ENCODE peak calls at places on chromosomes 6 and 20, in six cellular contexts. Z is iris pigment epithelial cell, X is foreskin melanocyte, R is mesenchymal stem cell, S is stromal cell of bone marrow, N is fibroblast of the aortic adventitia. Y is an unnamed sample.

GRCh38 chr6:131765081-131765852 is 42.6 kb upstream of the ENPP1 start:
- DNase-seq in S (peak; percentile 45), R (peak; percentile 78), Z (peak; percentile 71), N (peak; percentile 55), X (peak; percentile 46), Y (peak; percentile 81)

GRCh38 chr20:51220293-51220706 is 197.4 kb upstream of the KCNG1 start:
- DNase-seq in N (peak; percentile 10), R (no peak), Z (no peak), S (no peak), X (no peak), Y (peak; percentile 26)

GRCh38 chr20:62922451-62922921 is 3.8 kb downstream of the DIDO1 start:
- DNase-seq in R (no peak), Z (no peak), N (no peak), X (no peak), S (no peak), Y (no peak)

GRCh38 chr6:159716247-159717086 is 10.8 kb upstream of the WTAP start:
- DNase-seq in Z (peak; percentile 98), X (peak; percentile 46), N (peak; percentile 99), R (peak; percentile 97), S (peak; percentile 99), Y (peak; percentile 93)

GRCh38 chr20:44542902-44543301 is 21.0 kb upstream of the SERINC3 start:
- DNase-seq in N (no peak), R (no peak), S (no peak), Z (no peak), X (no peak), Y (no peak)

GRCh38 chr6:110039996-110040383 is 61.9 kb downstream of the GPR6 start:
- DNase-seq in R (peak; percentile 19), X (no peak), S (no peak), Z (peak; percentile 22), N (peak; percentile 36), Y (peak; percentile 67)

GRCh38 chr6:2658788-2659187 is 91.9 kb downstream of the MYLK4 start:
- DNase-seq in R (no peak), X (peak; percentile 68), S (no peak), Z (peak; percentile 27), N (no peak), Y (peak; percentile 31)

GRCh38 chr6:166494757-166495486 is 91.6 kb downstream of the RAMACL start:
- DNase-seq in S (no peak), R (no peak), N (no peak), X (peak; percentile 76), Z (no peak), Y (no peak)

GRCh38 chr6:8192067-8192466 is 89.7 kb upstream of the EEF1E1 start:
- DNase-seq in S (no peak), Z (no peak), X (no peak), N (no peak), R (no peak), Y (no peak)

GRCh38 chr6:33147807-33148666 is 44.2 kb downstream of the COL11A2 start:
- DNase-seq in N (peak; percentile 81), Z (peak; percentile 52), S (peak; percentile 46), X (peak; percentile 57), R (peak; percentile 60), Y (peak; percentile 76)

GRCh38 chr6:12150812-12151432 is 138.8 kb downstream of the HIVEP1 start:
- DNase-seq in X (no peak), N (no peak), R (peak; percentile 21), S (no peak), Z (no peak), Y (peak; percentile 44)

GRCh38 chr20:44709797-44710196 is 5.4 kb upstream of the CCN5 start:
- DNase-seq in N (no peak), X (no peak), S (no peak), Z (no peak), R (no peak), Y (no peak)

GRCh38 chr6:109453594-109454482 is 1.7 kb downstream of the MICAL1 start:
- DNase-seq in Z (no peak), N (no peak), R (no peak), X (no peak), S (no peak), Y (peak; percentile 24)

GRCh38 chr20:53298900-53299299 is 294.7 kb downstream of the ZNF217 start:
- DNase-seq in Z (no peak), X (no peak), N (no peak), S (no peak), R (peak; percentile 17), Y (no peak)

GRCh38 chr20:35192071-35192872 is 20.4 kb downstream of the PROCR start:
- DNase-seq in S (no peak), X (no peak), Z (no peak), N (no peak), R (peak; percentile 35), Y (peak; percentile 16)

GRCh38 chr6:151044465-151045441 is 179.3 kb downstream of the MTHFD1L start:
- DNase-seq in X (peak; percentile 32), S (no peak), N (peak; percentile 90), Z (peak; percentile 94), R (peak; percentile 93), Y (peak; percentile 95)

GRCh38 chr20:51540585-51540984 is 1.9 kb downstream of the NFATC2 start:
- DNase-seq in S (no peak), R (no peak), X (no peak), Z (no peak), N (no peak), Y (no peak)

GRCh38 chr20:8073024-8073832 is 53.7 kb upstream of the TMX4 start:
- DNase-seq in N (peak; percentile 98), X (no peak), Z (peak; percentile 99), R (peak; percentile 78), S (peak; percentile 66), Y (peak; percentile 93)

GRCh38 chr20:63093966-63094766 is 87.4 kb upstream of the BHLHE23 start:
- DNase-seq in N (no peak), S (no peak), X (no peak), R (no peak), Z (no peak), Y (no peak)

GRCh38 chr6:152293404-152293803 is 343.8 kb downstream of the SYNE1 start:
- DNase-seq in Z (no peak), N (no peak), S (no peak), X (no peak), R (no peak), Y (no peak)

GRCh38 chr6:112799889-112800288 is 452.8 kb downstream of the RFPL4B start:
- DNase-seq in S (no peak), N (no peak), X (no peak), R (no peak), Z (no peak), Y (no peak)

GRCh38 chr6:41732149-41732548 is 3.3 kb downstream of the TFEB start:
- DNase-seq in R (no peak), X (no peak), S (no peak), Z (no peak), N (no peak), Y (no peak)

GRCh38 chr6:31004285-31004684 is 6.0 kb upstream of the MUC22 start:
- DNase-seq in N (no peak), R (no peak), Z (no peak), X (no peak), S (no peak), Y (no peak)

GRCh38 chr20:49552007-49552406 is 15.9 kb downstream of the PTGIS start:
- DNase-seq in R (no peak), X (no peak), S (peak; percentile 52), N (peak; percentile 85), Z (no peak), Y (peak; percentile 50)

GRCh38 chr6:76774750-76775396 is 688.4 kb downstream of the HTR1B start:
- DNase-seq in R (no peak), N (peak; percentile 10), Z (peak; percentile 21), X (no peak), S (no peak), Y (peak; percentile 24)

GRCh38 chr20:61387204-61387958 is 135.3 kb downstream of the CDH4 start:
- DNase-seq in S (peak; percentile 3), N (peak; percentile 30), Z (peak; percentile 49), X (peak; percentile 41), R (peak; percentile 58), Y (peak; percentile 63)

GRCh38 chr6:121686611-121687023 is 251.2 kb downstream of the GJA1 start:
- DNase-seq in N (no peak), Z (no peak), X (no peak), S (no peak), R (no peak), Y (no peak)

GRCh38 chr6:116562614-116563013 is 8.7 kb upstream of the RWDD1 start:
- DNase-seq in Z (no peak), N (peak; percentile 61), X (no peak), S (no peak), R (peak; percentile 7), Y (no peak)

GRCh38 chr20:38290829-38291581 is 13.0 kb upstream of the BPI start:
- DNase-seq in X (no peak), R (peak; percentile 92), S (peak; percentile 72), Z (peak; percentile 97), N (peak; percentile 60), Y (peak; percentile 98)